ENCODE peak calls at places on chromosomes 3 and 15, in four cellular contexts. G is GM23338, F is HepG2, L is neural progenitor cell. M is an unnamed sample.

GRCh38 chr15:42083916-42084315 is 10.4 kb downstream of the PLA2G4D start:
- DNase-seq in G (no peak), F (no peak), L (no peak), M (no peak)

GRCh38 chr3:11452988-11453847 is 181.0 kb downstream of the ATG7 start:
- DNase-seq in G (no peak), F (peak), L (peak), M (peak)

GRCh38 chr15:39543651-39544050 is 37.2 kb upstream of the THBS1 start:
- DNase-seq in G (peak), F (no peak), L (peak), M (peak)

GRCh38 chr3:15815696-15816095 is 17.9 kb upstream of the ANKRD28 start:
- DNase-seq in G (no peak), F (peak), L (peak), M (peak)

GRCh38 chr3:8837172-8837571 is 67.8 kb upstream of the OXTR start:
- DNase-seq in G (no peak), F (no peak), L (no peak), M (no peak)

GRCh38 chr3:72182206-72182605 is 397.3 kb upstream of the PROK2 start:
- DNase-seq in G (no peak), F (no peak), L (no peak), M (no peak)

GRCh38 chr3:5305681-5305983 is 118.1 kb downstream of the EDEM1 start:
- DNase-seq in G (no peak), F (no peak), L (no peak), M (no peak)

GRCh38 chr3:38479431-38480092 is 16.6 kb upstream of the EXOG start:
- DNase-seq in G (peak), F (peak), L (peak), M (peak)

GRCh38 chr3:128945041-128945877 is 48.6 kb downstream of the CFAP92 start:
- DNase-seq in G (no peak), F (no peak), L (no peak), M (no peak)

GRCh38 chr3:127265581-127265981 is 22.3 kb downstream of the PRR20G start:
- DNase-seq in G (no peak), F (no peak), L (no peak), M (no peak)
- H3K27ac ChIP-seq in G (no peak), F (no peak), L (no peak), M (no peak)

DNA sequence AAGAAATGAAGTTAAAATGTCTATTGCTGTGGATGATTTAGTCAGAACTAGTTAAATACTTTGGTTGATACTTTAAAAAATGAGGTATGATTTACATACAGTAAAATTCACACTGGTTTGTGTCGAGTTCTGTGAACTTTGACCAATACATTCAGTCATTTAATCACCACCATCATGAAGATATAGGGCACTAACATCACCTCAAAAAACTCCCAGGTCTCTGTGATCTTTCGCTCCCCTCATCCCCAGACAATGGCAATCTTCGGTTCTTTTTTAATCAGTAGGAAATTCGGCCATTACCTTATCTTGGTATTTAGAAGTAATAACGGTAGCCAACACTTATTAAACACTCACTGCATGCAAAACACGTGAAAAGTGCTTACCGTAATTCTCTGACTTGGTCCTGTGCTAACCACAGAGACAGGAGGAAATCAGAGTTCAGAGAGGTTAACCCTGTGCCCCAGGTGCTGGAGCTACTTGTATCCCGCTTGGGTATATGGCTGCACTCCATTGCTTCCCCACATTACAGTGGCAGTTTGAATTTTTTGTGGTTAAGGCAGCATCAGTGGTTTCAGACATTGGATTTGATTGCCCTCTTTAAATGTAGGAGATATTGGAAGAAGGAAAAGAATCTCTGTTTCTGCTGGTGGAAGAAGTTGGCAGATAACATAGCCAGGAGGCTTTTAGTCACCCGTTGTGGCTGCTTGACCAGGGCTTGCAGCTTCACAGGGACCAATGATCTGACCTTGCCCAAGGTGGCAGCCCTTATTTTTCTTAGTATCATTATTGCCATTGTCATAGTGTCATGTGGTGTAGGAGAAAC is 4.2 kb downstream of the PLCL2 start:
- DNase-seq in G (no peak), F (no peak), L (no peak), M (no peak)
- H3K27ac ChIP-seq in G (no peak), F (no peak), L (no peak), M (no peak)

DNA sequence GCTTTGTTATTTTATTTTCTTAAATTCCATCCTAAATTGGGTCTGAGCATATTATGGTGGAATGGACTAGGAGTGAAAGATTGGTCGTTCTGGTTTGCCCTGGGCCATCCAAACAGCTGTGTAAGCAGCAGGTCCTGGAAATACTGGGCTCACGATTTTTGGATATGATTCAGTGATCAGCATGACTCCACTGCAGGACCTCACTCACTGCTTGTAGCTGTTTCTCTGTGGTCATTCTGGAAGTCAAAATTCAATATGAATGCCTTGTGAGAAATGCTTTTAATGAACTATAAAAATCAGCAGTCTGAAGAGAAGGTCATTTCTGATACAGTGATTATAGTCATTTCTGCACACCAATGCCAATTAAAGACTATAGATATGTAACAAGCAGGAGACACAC is 185.0 kb downstream of the RBMS3 start:
- DNase-seq in G (no peak), F (no peak), L (no peak), M (no peak)
- H3K27ac ChIP-seq in G (no peak), F (no peak), L (no peak), M (no peak)

GRCh38 chr3:141255864-141256263 is 24.2 kb downstream of the PXYLP1 start:
- DNase-seq in G (peak), F (peak), L (peak), M (peak)

GRCh38 chr3:141260131-141260927 is 28.7 kb downstream of the PXYLP1 start:
- DNase-seq in G (no peak), F (no peak), L (peak), M (peak)

GRCh38 chr3:141255137-141255536 is 23.5 kb downstream of the PXYLP1 start:
- DNase-seq in G (no peak), F (no peak), L (no peak), M (no peak)

GRCh38 chr3:141261472-141262171 is 30.0 kb downstream of the PXYLP1 start:
- DNase-seq in G (no peak), F (no peak), L (no peak), M (no peak)

GRCh38 chr3:141257971-141258370 is 26.3 kb downstream of the PXYLP1 start:
- DNase-seq in G (no peak), F (no peak), L (no peak), M (peak)
- H3K27ac ChIP-seq in G (no peak), F (no peak), L (no peak), M (no peak)

GRCh38 chr3:168325684-168326083 is 230.0 kb upstream of the GOLIM4 start:
- DNase-seq in G (no peak), F (no peak), L (no peak), M (no peak)
- H3K27ac ChIP-seq in G (no peak), F (no peak), L (no peak), M (no peak)

DNA sequence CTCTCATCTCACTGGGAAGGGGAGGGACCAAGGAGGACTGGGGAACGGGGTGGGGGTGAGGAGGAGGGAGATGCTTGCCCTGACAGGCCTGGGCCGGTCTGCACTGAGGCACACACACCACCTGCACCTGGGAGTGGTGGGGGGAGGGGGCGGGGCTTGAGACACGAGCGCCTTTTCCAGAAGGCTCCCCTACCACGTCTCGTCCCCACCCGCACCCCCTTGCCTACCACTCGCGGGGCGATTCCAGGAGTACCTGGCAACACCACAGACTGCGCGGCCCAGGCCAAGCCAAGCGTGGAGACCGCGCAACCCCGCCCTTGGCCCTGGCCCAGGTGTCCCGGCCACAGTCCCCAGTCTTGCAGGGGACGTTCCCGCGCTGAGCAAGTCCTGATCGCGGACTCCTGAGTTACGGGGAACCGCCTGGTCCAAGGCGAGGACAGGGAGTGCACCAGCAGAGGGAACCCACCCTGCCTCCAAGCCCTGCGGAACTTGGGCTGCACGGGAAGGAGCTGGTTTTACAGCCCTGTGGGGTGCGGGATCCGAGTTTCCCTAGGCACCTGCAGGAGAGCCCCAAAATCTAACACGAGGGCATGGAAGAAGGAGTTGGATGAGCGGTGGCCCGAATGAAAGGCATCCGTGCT is 68.1 kb upstream of the SH3GL3 start:
- DNase-seq in G (peak), F (no peak), L (no peak), M (peak)
- H3K27ac ChIP-seq in G (no peak), F (no peak), L (no peak), M (no peak)

GRCh38 chr3:182487621-182488020 is 305.7 kb upstream of the ATP11B start:
- DNase-seq in G (no peak), F (no peak), L (no peak), M (no peak)

GRCh38 chr3:182490601-182491485 is 302.5 kb upstream of the ATP11B start:
- DNase-seq in G (peak), F (peak), L (peak), M (peak)

GRCh38 chr3:182492536-182492935 is 300.8 kb upstream of the ATP11B start:
- DNase-seq in G (no peak), F (no peak), L (no peak), M (no peak)

GRCh38 chr3:182487048-182487447 is 306.3 kb upstream of the ATP11B start:
- DNase-seq in G (no peak), F (no peak), L (no peak), M (no peak)

DNA sequence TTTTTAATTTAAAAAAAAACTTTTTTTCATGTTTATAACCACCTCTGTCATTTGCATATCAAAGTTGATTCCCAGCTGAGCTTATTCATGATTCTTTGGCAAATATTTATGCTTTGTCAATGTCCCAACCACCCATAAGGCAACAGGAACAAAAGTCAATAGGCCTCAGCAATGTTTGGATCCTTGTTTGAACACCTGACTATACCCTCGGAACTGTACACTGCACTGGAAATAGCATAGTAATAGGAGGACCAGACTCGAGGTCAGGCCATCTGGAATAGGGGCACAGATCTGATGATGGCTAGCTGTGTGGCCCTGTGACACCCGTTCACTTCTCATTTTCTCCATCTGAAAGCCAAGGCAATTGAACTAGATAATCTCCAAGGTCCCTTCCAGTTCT is 301.7 kb upstream of the ATP11B start:
- DNase-seq in G (no peak), F (no peak), L (no peak), M (no peak)
- H3K27ac ChIP-seq in G (no peak), F (no peak), L (peak), M (no peak)

DNA sequence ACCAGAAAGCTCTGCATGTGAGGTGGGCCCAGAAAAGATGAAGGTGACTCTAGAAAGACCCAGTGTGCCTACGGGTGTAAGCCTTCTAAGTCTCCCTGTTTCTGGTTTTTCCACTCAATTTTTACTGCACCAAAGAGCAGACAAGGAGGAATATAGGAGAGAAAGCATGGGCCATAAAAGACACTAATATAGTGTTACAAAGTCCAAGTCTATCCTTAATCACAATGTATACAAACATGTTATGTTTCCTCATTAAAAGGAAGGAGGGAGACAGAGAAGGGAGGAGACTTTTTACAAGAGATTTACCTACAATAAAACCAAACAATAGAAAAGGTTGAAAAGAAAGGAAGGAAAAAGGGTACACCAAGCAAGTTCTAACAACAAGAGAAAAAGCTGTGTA is 24.0 kb upstream of the ZKSCAN7 start:
- DNase-seq in G (no peak), F (no peak), L (no peak), M (no peak)
- H3K27ac ChIP-seq in G (no peak), F (no peak), L (no peak), M (no peak)

DNA sequence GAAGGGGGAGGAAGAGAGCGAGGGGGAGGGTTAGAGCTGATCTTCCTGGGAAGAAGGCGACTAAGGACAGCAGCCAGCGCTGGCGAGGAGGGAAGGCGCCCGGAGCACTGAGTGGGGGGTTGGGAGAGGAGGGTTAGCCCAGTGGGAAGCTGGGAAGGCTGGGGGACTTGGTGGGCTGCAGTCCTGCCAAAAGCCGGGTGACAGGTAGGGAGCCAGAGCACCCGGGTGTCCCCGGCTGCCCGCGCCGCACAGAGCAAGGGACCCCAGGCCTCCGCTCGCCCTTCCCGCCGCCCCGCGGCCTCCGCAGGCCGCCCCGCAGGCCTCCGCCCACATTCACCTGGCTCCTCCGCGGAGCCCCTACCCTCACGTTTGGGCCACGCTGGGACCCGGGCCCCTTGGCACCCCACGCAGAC is 446 bp downstream of the SLC12A8 start:
- DNase-seq in G (peak), F (no peak), L (peak), M (peak)
- H3K27ac ChIP-seq in G (no peak), F (no peak), L (no peak), M (peak)